ENCODE peak calls at places on chromosome 9, in six cellular contexts. B is astrocyte, U is cardiac fibroblast, F is hepatocyte, Y is pancreas, G is IMR-90. N is an unnamed sample.

GRCh38 chr9:128689820-128690683 is 1.0 kb downstream of the SET start:
- DNase-seq in B (no peak), U (peak), F (peak), Y (peak), G (peak), N (no peak)

GRCh38 chr9:129895376-129896268 is 60.4 kb downstream of the USP20 start:
- DNase-seq in B (no peak), U (no peak), F (no peak), Y (no peak), G (no peak), N (no peak)

GRCh38 chr9:137598943-137599342 is 6.5 kb upstream of the ARRDC1 start:
- DNase-seq in B (no peak), U (no peak), F (no peak), Y (no peak), G (no peak), N (no peak)

GRCh38 chr9:138075961-138076649 is 198.5 kb downstream of the CACNA1B start:
- DNase-seq in B (no peak), U (no peak), F (no peak), Y (no peak), G (no peak), N (no peak)

GRCh38 chr9:10434412-10434811 is 178.4 kb downstream of the PTPRD start:
- DNase-seq in B (no peak), U (no peak), F (no peak), Y (no peak), G (no peak), N (no peak)

GRCh38 chr9:35452481-35452880 is 37.4 kb upstream of the RUSC2 start:
- DNase-seq in B (no peak), U (peak), F (no peak), Y (no peak), G (no peak), N (peak)

GRCh38 chr9:6781476-6781875 is 23.7 kb downstream of the KDM4C start:
- DNase-seq in B (no peak), U (no peak), F (no peak), Y (no peak), G (peak), N (no peak)

GRCh38 chr9:126023962-126024361 is 276.8 kb downstream of the PBX3 start:
- DNase-seq in B (no peak), U (no peak), F (no peak), Y (no peak), G (no peak), N (no peak)

GRCh38 chr9:116461632-116462031 is 225.5 kb upstream of the TRIM32 start:
- DNase-seq in B (no peak), U (no peak), F (no peak), Y (no peak), G (no peak), N (no peak)

GRCh38 chr9:115327441-115328122 is 209.6 kb upstream of the TNC start:
- DNase-seq in B (peak), U (no peak), F (no peak), Y (no peak), G (peak), N (peak)

GRCh38 chr9:107872457-107873192 is 383.1 kb upstream of the KLF4 start:
- DNase-seq in B (no peak), U (no peak), F (no peak), Y (no peak), G (no peak), N (no peak)

GRCh38 chr9:138043411-138044345 is 166.1 kb downstream of the CACNA1B start:
- DNase-seq in B (no peak), U (no peak), F (no peak), Y (no peak), G (no peak), N (no peak)

GRCh38 chr9:89892920-89893319 is 288.1 kb downstream of the GADD45G start:
- DNase-seq in B (no peak), U (no peak), F (no peak), Y (no peak), G (no peak), N (no peak)

GRCh38 chr9:7186175-7186574 is 428.4 kb downstream of the KDM4C start:
- DNase-seq in B (no peak), U (peak), F (no peak), Y (no peak), G (peak), N (peak)

GRCh38 chr9:35313911-35314310 is 152.1 kb downstream of the UNC13B start:
- DNase-seq in B (peak), U (peak), F (no peak), Y (no peak), G (peak), N (no peak)

GRCh38 chr9:127185931-127186781 is 63.7 kb upstream of the ANGPTL2 start:
- DNase-seq in B (peak), U (peak), F (peak), Y (no peak), G (peak), N (peak)

GRCh38 chr9:84772511-84772910 is 103.0 kb downstream of the NTRK2 start:
- DNase-seq in B (peak), U (no peak), F (no peak), Y (no peak), G (peak), N (no peak)

GRCh38 chr9:89953824-89954223 is 349.0 kb downstream of the GADD45G start:
- DNase-seq in B (no peak), U (no peak), F (no peak), Y (no peak), G (no peak), N (no peak)

GRCh38 chr9:1353291-1353690 is 303.1 kb downstream of the DMRT2 start:
- DNase-seq in B (no peak), U (no peak), F (no peak), Y (no peak), G (no peak), N (no peak)

GRCh38 chr9:98909935-98910334 is 33.8 kb upstream of the COL15A1 start:
- DNase-seq in B (no peak), U (no peak), F (no peak), Y (no peak), G (no peak), N (peak)

GRCh38 chr9:9912459-9912858 is 700.3 kb downstream of the PTPRD start:
- DNase-seq in B (no peak), U (no peak), F (no peak), Y (no peak), G (no peak), N (peak)

GRCh38 chr9:12846035-12846434 is 71.2 kb downstream of the LURAP1L start:
- DNase-seq in B (no peak), U (no peak), F (no peak), Y (no peak), G (no peak), N (no peak)

GRCh38 chr9:4211806-4212205 is 88.1 kb downstream of the GLIS3 start:
- DNase-seq in B (no peak), U (no peak), F (no peak), Y (no peak), G (no peak), N (no peak)

GRCh38 chr9:4211022-4211421 is 88.8 kb downstream of the GLIS3 start:
- DNase-seq in B (no peak), U (no peak), F (no peak), Y (no peak), G (no peak), N (no peak)

GRCh38 chr9:4206718-4207117 is 93.2 kb downstream of the GLIS3 start:
- DNase-seq in B (no peak), U (peak), F (no peak), Y (no peak), G (no peak), N (no peak)

GRCh38 chr9:4207881-4208615 is 91.8 kb downstream of the GLIS3 start:
- DNase-seq in B (peak), U (peak), F (no peak), Y (no peak), G (peak), N (peak)

GRCh38 chr9:4207476-4207875 is 92.4 kb downstream of the GLIS3 start:
- DNase-seq in B (no peak), U (no peak), F (no peak), Y (no peak), G (no peak), N (no peak)
- H3K4me3 ChIP-seq in B (no peak), U (no peak), F (no peak), Y (no peak), G (no peak), N (no peak)

GRCh38 chr9:118631956-118632355 is 737.3 kb downstream of the BRINP1 start:
- DNase-seq in B (no peak), U (no peak), F (no peak), Y (no peak), G (no peak), N (no peak)
- TF ChIP-seq CTCF in B (no peak), U (no peak), F (no peak), Y (no peak), G (no peak), N (no peak)

GRCh38 chr9:123927625-123928308 is 2.2 kb downstream of the DENND1A start:
- DNase-seq in B (no peak), U (peak), F (peak), Y (no peak), G (peak), N (peak)

GRCh38 chr9:123928471-123929176 is 1.3 kb downstream of the DENND1A start:
- DNase-seq in B (peak), U (peak), F (no peak), Y (no peak), G (peak), N (peak)

GRCh38 chr9:123926986-123927385 is 2.9 kb downstream of the DENND1A start:
- DNase-seq in B (no peak), U (no peak), F (no peak), Y (no peak), G (no peak), N (no peak)

GRCh38 chr9:123929870-123930831 is at the start of gene DENND1A:
- DNase-seq in B (peak), U (peak), F (peak), Y (peak), G (peak), N (peak)

DNA sequence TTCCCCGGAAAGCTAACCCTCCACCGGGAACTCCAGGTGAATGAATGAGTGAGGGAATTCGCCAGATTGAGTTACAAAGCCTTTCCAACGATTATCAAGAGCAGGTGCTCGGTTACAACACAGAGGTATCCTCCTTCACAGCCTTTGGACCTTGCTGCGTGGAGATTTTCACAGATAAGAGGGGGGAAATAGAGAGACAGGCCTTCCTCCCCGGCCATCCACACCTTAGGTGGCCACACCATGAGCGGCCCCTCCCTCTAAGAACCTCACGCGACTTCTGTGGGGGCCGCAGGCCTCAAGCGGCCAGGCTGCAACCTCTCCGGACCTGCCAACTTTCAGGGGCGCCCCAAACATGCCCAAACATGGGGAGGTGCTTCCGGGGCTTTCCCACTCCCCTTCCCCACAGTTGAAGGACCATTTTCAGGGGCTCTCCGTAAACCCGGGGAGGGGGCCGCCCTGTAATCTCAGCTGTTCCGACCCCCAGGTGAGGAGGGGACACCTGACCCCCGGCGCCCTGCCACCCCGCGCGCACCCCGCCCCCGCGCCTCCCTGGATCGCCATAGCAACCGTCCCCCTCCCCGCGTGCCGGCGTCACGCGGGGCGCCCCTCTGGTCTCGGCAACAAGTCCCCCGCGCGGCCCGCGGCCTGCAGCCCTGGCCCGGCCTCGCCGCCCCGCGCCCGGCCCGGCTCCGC is 603 bp downstream of the DENND1A start:
- DNase-seq in B (no peak), U (no peak), F (peak), Y (peak), G (no peak), N (no peak)
- H3K4me3 ChIP-seq in B (peak), U (peak), F (peak), Y (peak), G (peak), N (peak)

GRCh38 chr9:15423328-15423985 is 781 bp downstream of the SNAPC3 start:
- DNase-seq in B (no peak), U (peak), F (peak), Y (no peak), G (peak), N (peak)
- TF ChIP-seq CTCF in B (peak), U (peak), F (peak), Y (no peak), G (peak), N (peak)

DNA sequence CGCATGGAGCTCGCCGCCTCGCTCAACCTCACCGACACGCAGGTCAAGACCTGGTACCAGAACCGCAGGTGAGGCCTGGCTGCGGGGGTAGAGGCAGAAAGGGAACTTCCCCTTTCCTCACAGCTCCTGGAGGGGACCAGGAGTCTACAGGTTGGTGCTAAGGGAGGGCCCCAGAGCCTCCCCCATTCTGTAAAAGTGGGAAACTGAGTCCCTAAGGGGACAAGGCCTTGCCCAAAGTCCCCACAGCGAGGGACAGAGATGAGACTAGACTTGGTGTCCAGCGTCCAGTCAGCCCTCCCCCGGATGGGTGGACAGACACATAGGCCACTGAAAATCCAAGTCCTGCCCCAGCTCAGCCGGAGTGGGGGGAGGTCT is 5.1 kb downstream of the BARHL1 start:
- DNase-seq in B (no peak), U (no peak), F (no peak), Y (no peak), G (no peak), N (no peak)
- H3K4me3 ChIP-seq in B (no peak), U (no peak), F (no peak), Y (no peak), G (no peak), N (no peak)

DNA sequence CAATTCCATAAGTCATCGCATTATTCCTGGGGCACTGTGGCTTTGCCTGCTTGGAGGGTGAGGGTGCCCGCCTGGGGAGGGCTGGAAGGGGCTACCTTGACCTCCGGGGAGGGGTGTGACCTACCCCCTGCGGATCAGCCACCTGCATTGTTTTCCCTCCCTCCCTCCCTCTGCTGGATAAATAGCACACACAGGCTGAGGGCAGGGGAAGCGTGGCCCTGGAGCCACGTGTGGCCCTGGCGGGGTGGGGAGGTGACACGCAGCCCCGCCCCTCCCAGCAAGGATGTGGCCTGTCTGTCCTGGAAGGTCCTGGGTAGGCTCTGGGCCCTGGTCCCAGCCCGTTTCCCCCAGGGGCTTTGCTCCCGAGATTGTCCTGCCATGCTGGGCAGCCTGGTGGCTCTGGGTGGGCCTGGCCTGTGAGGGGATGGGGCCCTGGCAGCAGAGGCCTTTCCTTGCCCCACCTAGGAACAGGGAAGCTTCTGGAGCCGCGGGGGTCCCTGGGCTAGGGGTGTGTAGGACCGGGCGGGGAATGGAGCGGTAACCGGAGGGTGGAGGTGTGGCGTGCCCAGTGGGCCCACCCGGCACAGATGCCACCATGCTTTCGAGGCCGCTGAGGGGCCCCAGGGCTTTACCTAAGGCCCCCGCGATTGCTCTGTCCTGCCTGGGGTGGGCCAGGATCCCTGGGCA is 33.4 kb downstream of the RXRA start:
- DNase-seq in B (no peak), U (no peak), F (no peak), Y (no peak), G (no peak), N (no peak)
- TF ChIP-seq CTCF in B (no peak), U (no peak), F (no peak), Y (no peak), G (no peak), N (no peak)

DNA sequence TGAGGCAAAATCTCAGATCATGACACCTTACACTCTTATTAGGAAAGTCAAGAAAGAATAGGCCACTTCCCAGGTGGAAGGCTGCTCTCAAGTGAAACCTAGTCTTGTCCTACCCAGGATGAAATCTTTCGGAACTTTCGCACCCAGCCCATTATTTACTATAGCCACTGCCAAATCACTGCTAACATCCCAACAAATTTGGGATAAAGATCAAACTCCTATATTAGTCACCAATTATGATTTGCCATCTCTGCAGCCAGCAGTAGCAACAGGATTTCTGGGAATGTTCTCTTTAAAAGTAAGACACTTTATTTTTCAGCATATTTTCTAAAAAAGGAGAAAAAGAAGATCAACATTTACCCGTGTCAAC is 224.6 kb downstream of the GAS1 start:
- DNase-seq in B (no peak), U (no peak), F (no peak), Y (no peak), G (no peak), N (no peak)
- H3K4me3 ChIP-seq in B (no peak), U (no peak), F (no peak), Y (no peak), G (no peak), N (no peak)

DNA sequence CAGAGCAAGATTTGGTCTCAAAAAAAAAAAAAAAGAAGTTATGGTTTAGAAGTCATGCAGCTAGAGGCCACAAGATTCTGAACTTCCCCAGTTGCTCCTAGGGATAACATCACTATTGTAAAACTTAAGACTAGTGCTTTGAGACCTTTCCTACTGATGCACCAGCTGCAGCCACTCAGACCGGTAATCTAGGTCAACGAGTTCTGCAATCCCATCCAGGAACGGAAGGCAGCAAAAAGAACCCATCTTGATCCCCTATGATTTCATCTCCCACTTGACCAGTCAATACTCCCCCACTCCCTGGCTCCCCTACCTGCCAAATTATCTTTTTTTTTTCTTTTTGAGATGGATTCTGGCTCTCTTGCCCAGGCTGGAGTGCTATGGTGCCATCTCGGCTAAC is 46.9 kb upstream of the TTC39B start:
- DNase-seq in B (no peak), U (no peak), F (no peak), Y (no peak), G (no peak), N (no peak)
- TF ChIP-seq CTCF in B (no peak), U (no peak), F (no peak), Y (no peak), G (no peak), N (no peak)

DNA sequence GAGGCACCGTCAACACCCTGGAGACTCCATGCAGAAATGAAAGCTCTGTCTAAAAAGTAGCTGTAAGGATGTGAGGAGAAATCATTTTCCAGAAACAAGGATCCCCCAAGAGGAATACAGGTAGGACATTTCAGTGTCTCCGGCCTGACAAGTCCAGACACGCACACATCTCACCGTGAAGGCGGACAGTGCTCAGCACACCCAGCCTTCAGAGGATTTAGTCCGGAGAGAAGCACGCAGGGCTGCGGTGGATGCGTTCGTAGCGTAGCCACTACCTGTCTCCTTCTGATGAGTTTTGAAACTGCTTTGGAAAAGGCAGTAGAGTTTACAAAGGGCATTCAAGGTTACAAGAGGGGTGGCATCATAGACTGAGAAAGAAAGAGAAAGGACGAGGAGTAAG is 110.6 kb upstream of the ERCC6L2 start:
- DNase-seq in B (no peak), U (no peak), F (no peak), Y (no peak), G (no peak), N (no peak)
- H3K4me3 ChIP-seq in B (no peak), U (no peak), F (no peak), Y (no peak), G (peak), N (peak)

GRCh38 chr9:83043583-83043982 is 19.4 kb downstream of the RASEF start:
- DNase-seq in B (no peak), U (no peak), F (no peak), Y (no peak), G (no peak), N (peak)
- TF ChIP-seq CTCF in B (no peak), U (no peak), F (no peak), Y (no peak), G (no peak), N (no peak)